ENCODE peak calls at places on chromosome 20, in eight cellular contexts. Q, E, O, H, M, I, F and X are unnamed samples.

GRCh38 chr20:19743650-19744015 is 14.4 kb upstream of the RIN2 start:
- DNase-seq in H (no peak), Q (no peak), F (no peak), O (no peak), M (no peak), E (no peak), I (no peak), X (no peak)

GRCh38 chr20:16637814-16638213 is 64.6 kb upstream of the KIF16B start:
- DNase-seq in O (no peak), H (no peak), I (no peak), F (no peak), E (no peak), M (no peak), Q (no peak), X (no peak)

GRCh38 chr20:49039854-49040253 is 6.3 kb upstream of the CSE1L start:
- DNase-seq in Q (no peak), M (no peak), I (no peak), E (no peak), O (no peak), H (no peak), F (no peak), X (no peak)

GRCh38 chr20:51540585-51540984 is 1.9 kb downstream of the NFATC2 start:
- DNase-seq in H (no peak), Q (no peak), F (no peak), M (no peak), E (no peak), I (no peak), O (no peak), X (no peak)

GRCh38 chr20:8757146-8757545 is 311.7 kb upstream of the PLCB4 start:
- DNase-seq in I (no peak), M (peak; percentile 81), H (no peak), F (peak; percentile 85), Q (no peak), E (no peak), O (no peak), X (no peak)

GRCh38 chr20:57988422-57988821 is 240.0 kb downstream of the ANKRD60 start:
- DNase-seq in I (no peak), M (no peak), F (no peak), O (no peak), H (no peak), Q (no peak), E (no peak), X (no peak)

GRCh38 chr20:33531047-33531877 is 41.4 kb downstream of the CBFA2T2 start:
- DNase-seq in I (no peak), F (peak; percentile 51), Q (peak; percentile 66), H (no peak), O (no peak), E (no peak), M (no peak), X (peak; percentile 81)

GRCh38 chr20:51525241-51526104 is 17.0 kb downstream of the NFATC2 start:
- DNase-seq in H (no peak), M (no peak), I (no peak), O (no peak), Q (no peak), F (no peak), E (no peak), X (no peak)

GRCh38 chr20:49700411-49701185 is 13.1 kb downstream of the B4GALT5 start:
- DNase-seq in Q (no peak), M (peak; percentile 62), I (peak; percentile 41), H (no peak), E (peak; percentile 80), O (peak; percentile 71), F (peak; percentile 81), X (peak; percentile 58)

GRCh38 chr20:50286609-50287008 is 96.0 kb downstream of the CEBPB start:
- DNase-seq in Q (no peak), H (peak; percentile 62), E (peak; percentile 37), F (peak; percentile 88), M (peak; percentile 77), O (no peak), I (peak; percentile 91), X (peak; percentile 92)

GRCh38 chr20:23637282-23638221 is at the start of gene CST3:
- DNase-seq in O (peak; percentile 68), M (peak; percentile 64), Q (peak; percentile 85), I (peak; percentile 89), H (peak; percentile 96), E (peak; percentile 82), F (peak; percentile 81), X (peak; percentile 95)

GRCh38 chr20:11686900-11687543 is 230.7 kb upstream of the BTBD3 start:
- DNase-seq in M (no peak), Q (peak; percentile 36), O (no peak), I (no peak), H (peak; percentile 73), E (peak; percentile 21), F (peak; percentile 1), X (no peak)

GRCh38 chr20:57289401-57290177 is 23.1 kb upstream of the BMP7 start:
- DNase-seq in E (no peak), I (no peak), M (no peak), O (no peak), Q (no peak), F (peak; percentile 9), H (no peak), X (no peak)

GRCh38 chr20:32158943-32159660 is 48.4 kb downstream of the PLAGL2 start:
- DNase-seq in M (no peak), Q (no peak), E (peak; percentile 33), I (no peak), H (no peak), F (no peak), O (no peak), X (no peak)

GRCh38 chr20:17680128-17680835 is 1.8 kb downstream of the RRBP1 start:
- DNase-seq in I (peak; percentile 76), F (peak; percentile 71), Q (peak; percentile 26), M (peak; percentile 12), E (peak; percentile 40), H (peak; percentile 81), O (no peak), X (peak; percentile 62)

GRCh38 chr20:14494355-14494754 is 156.9 kb upstream of the FLRT3 start:
- DNase-seq in O (no peak), I (no peak), M (no peak), E (no peak), F (no peak), H (no peak), Q (no peak), X (no peak)

GRCh38 chr20:43404880-43405279 is 52.8 kb upstream of the SRSF6 start:
- DNase-seq in O (peak; percentile 23), H (no peak), Q (no peak), E (peak; percentile 25), M (no peak), F (no peak), I (no peak), X (no peak)

GRCh38 chr20:63696311-63696627 is 183 bp upstream of the TNFRSF6B start:
- DNase-seq in O (peak; percentile 40), F (no peak), M (no peak), I (no peak), H (peak; percentile 77), Q (peak; percentile 41), E (peak; percentile 85), X (no peak)
- H3K4me3 ChIP-seq in O (peak overlapping the region; percentile 69), F (no peak overlapping the region), M (peak overlapping the region; percentile 42), I (no peak overlapping the region), H (no peak overlapping the region), Q (no peak overlapping the region), E (peak overlapping the region; percentile 47), X (no peak overlapping the region)

DNA sequence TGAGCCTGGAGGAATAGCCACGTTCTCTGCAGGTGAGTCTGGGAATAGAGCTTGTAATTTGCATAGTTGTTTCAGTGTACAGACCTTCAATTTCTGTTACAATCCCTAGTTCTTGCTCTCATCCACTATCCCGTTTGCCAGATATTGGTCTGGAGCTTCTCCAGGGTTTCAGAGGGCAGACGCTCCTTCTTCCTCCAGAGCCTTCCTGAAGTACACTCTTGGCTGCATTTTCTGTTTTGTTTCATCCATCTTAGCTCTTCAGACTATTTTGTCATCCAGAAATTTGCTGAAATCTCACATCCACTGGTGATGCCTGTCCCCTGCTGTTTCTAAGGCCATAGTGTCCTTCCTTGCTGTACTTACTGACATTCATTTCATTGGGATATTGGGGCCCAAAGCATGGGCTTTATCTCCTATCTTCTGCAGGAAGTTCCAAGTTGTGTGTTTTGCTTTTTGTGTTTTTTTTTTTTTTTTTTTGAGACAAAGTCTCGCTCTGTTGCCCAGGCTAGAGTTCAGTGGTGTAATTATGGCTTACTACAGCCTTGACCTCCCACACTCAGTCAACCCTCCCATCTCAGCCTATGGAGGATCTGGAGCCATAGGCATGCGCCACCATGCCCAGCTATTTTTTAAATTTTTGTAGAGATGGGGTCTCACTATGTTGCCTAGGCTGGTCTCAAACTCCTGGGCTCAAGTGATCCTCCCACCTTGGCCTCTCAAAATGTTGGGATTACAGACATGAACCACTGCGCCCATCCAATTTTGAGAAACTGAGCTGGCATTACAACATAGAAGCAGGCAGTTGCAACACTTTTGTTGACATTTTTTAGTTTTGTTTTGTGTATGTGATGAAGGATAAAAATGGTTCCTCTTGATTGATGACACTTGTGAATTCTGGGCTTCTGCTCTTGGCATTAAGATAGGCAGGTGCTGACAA is 18.8 kb downstream of the CDS2 start:
- DNase-seq in O (no peak), H (no peak), I (no peak), M (no peak), Q (no peak), F (no peak), E (no peak), X (no peak)
- H3K4me3 ChIP-seq in O (no peak overlapping the region), H (no peak overlapping the region), I (no peak overlapping the region), M (no peak overlapping the region), Q (no peak overlapping the region), F (no peak overlapping the region), E (no peak overlapping the region), X (no peak overlapping the region)

GRCh38 chr20:47354710-47355488 is 1.6 kb downstream of the ZMYND8 start:
- DNase-seq in H (no peak), O (no peak), Q (no peak), E (peak; percentile 24), M (no peak), F (peak; percentile 71), I (no peak), X (peak; percentile 42)

GRCh38 chr20:47354388-47354709 is 2.1 kb downstream of the ZMYND8 start:
- DNase-seq in O (no peak), Q (no peak), F (no peak), E (no peak), I (no peak), M (no peak), H (no peak), X (no peak)

GRCh38 chr20:47353224-47353696 is 3.2 kb downstream of the ZMYND8 start:
- DNase-seq in H (no peak), Q (no peak), I (no peak), E (no peak), F (no peak), M (no peak), O (no peak), X (no peak)

GRCh38 chr20:47352332-47353223 is 3.9 kb downstream of the ZMYND8 start:
- DNase-seq in I (no peak), O (no peak), Q (no peak), E (peak; percentile 42), H (peak; percentile 79), M (no peak), F (no peak), X (peak; percentile 65)

GRCh38 chr20:47353697-47354387 is 2.7 kb downstream of the ZMYND8 start:
- DNase-seq in Q (no peak), I (no peak), M (no peak), F (no peak), E (no peak), H (no peak), O (no peak), X (no peak)
- H3K4me3 ChIP-seq in Q (peak overlapping the region; percentile 23), I (peak overlapping the region; percentile 60), M (peak overlapping the region; percentile 54), F (no peak overlapping the region), E (peak overlapping the region; percentile 38), H (no peak overlapping the region), O (no peak overlapping the region), X (no peak overlapping the region)

DNA sequence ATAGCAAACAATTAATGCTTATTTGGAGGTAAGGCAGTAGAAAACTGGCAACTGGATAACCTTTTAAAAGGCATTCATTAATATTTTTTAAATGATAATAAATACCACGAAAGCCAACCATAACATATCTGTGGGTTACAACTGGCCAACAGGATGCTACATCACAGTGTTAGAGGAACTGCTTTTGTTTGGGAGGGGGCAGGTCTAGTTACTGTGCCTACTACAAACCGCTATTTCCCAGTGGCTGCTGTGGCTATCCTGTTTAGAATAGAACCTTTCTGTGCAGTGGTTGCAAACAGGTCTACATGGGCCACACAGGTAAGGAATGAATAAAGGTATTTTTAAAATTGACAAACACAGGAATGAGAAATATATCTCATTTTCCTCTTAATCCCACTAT is 976 bp downstream of the PIGT start:
- DNase-seq in F (no peak), E (no peak), Q (no peak), O (no peak), I (no peak), H (no peak), M (no peak), X (no peak)
- H3K4me3 ChIP-seq in F (peak overlapping the region; percentile 90), E (peak overlapping the region; percentile 93), Q (peak overlapping the region; percentile 78), O (peak overlapping the region; percentile 96), I (peak overlapping the region; percentile 76), H (peak overlapping the region; percentile 80), M (peak overlapping the region; percentile 85), X (peak overlapping the region; percentile 85)